ENCODE peak calls at places on chromosomes 4 and X, in four cellular contexts. One of them, this sample, is unnamed.

GRCh38 chr4:179415016-179415841 is 1973.0 kb upstream of the AGA start:
- DNase-seq in IMR-90: peak
- DNase-seq in H1: no peak
- DNase-seq in mesendoderm: no peak
- DNase-seq in this sample: no peak

GRCh38 chr4:8590546-8590880 is 2.1 kb upstream of the CPZ start:
- DNase-seq in mesendoderm: no peak
- DNase-seq in H1: no peak
- DNase-seq in IMR-90: no peak
- DNase-seq in this sample: no peak

GRCh38 chrX:77087529-77088169 is 359.5 kb upstream of the FGF16 start:
- DNase-seq in IMR-90: peak
- DNase-seq in mesendoderm: no peak
- DNase-seq in H1: no peak
- DNase-seq in this sample: no peak

GRCh38 chr4:66688674-66689073 is 856.6 kb downstream of the CENPC start:
- DNase-seq in mesendoderm: no peak
- DNase-seq in IMR-90: peak
- DNase-seq in H1: no peak
- DNase-seq in this sample: no peak

GRCh38 chr4:98283219-98284199 is 22.3 kb downstream of the RAP1GDS1 start:
- DNase-seq in H1: no peak
- DNase-seq in mesendoderm: no peak
- DNase-seq in IMR-90: peak
- DNase-seq in this sample: no peak

GRCh38 chr4:143337600-143338287 is 1.1 kb downstream of the GAB1 start:
- DNase-seq in mesendoderm: peak
- DNase-seq in IMR-90: peak
- DNase-seq in H1: no peak
- DNase-seq in this sample: peak

GRCh38 chr4:2929469-2929868 is 33.7 kb downstream of the NOP14 start:
- DNase-seq in IMR-90: no peak
- DNase-seq in H1: no peak
- DNase-seq in mesendoderm: no peak
- DNase-seq in this sample: no peak

GRCh38 chrX:118240359-118240758 is 105.5 kb upstream of the WDR44 start:
- DNase-seq in IMR-90: no peak
- DNase-seq in mesendoderm: no peak
- DNase-seq in H1: no peak
- DNase-seq in this sample: no peak

GRCh38 chr4:163755013-163755412 is 260.5 kb downstream of the TMA16 start:
- DNase-seq in IMR-90: peak
- DNase-seq in H1: no peak
- DNase-seq in mesendoderm: peak
- DNase-seq in this sample: no peak

GRCh38 chrX:133549319-133549933 is 134.1 kb upstream of the GPC4 start:
- DNase-seq in IMR-90: no peak
- DNase-seq in mesendoderm: no peak
- DNase-seq in H1: no peak
- DNase-seq in this sample: no peak
- H4K5ac ChIP-seq in IMR-90: no peak
- H4K5ac ChIP-seq in mesendoderm: no peak
- H4K5ac ChIP-seq in H1: no peak
- H4K5ac ChIP-seq in this sample: no peak

GRCh38 chrX:134324359-134324758 is 87.4 kb downstream of the CCDC160 start:
- DNase-seq in mesendoderm: no peak
- DNase-seq in IMR-90: no peak
- DNase-seq in H1: no peak
- DNase-seq in this sample: no peak
- H3K4me2 ChIP-seq in mesendoderm: no peak
- H3K4me2 ChIP-seq in IMR-90: no peak
- H3K4me2 ChIP-seq in H1: no peak
- H3K4me2 ChIP-seq in this sample: no peak

DNA sequence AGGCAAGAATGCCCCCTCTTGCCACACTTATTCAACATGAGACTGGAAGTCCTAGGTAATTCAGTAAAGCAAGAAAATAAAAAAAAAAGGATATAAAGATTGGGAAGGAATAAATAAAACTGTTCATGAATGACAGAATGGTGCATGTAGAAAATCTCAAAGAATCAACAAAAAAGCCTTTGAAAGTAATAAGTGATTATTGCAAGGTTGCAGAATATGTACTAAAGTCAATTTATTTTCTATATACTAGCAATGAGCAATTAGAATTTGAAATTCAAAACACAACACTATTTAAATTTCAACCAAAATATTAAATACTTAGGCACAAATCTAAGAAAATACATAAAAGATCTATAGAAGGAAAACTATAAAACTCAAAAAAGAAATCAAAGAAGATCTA is 58.6 kb downstream of the MAGEA10 start:
- DNase-seq in mesendoderm: no peak
- DNase-seq in IMR-90: no peak
- DNase-seq in H1: no peak
- DNase-seq in this sample: no peak
- H4K5ac ChIP-seq in mesendoderm: no peak
- H4K5ac ChIP-seq in IMR-90: no peak
- H4K5ac ChIP-seq in H1: no peak
- H4K5ac ChIP-seq in this sample: no peak

GRCh38 chrX:55759478-55759877 is 41.9 kb downstream of the RRAGB start:
- DNase-seq in mesendoderm: no peak
- DNase-seq in IMR-90: no peak
- DNase-seq in H1: no peak
- DNase-seq in this sample: no peak

GRCh38 chrX:55754861-55755294 is 37.3 kb downstream of the RRAGB start:
- DNase-seq in H1: no peak
- DNase-seq in IMR-90: no peak
- DNase-seq in mesendoderm: no peak
- DNase-seq in this sample: no peak

DNA sequence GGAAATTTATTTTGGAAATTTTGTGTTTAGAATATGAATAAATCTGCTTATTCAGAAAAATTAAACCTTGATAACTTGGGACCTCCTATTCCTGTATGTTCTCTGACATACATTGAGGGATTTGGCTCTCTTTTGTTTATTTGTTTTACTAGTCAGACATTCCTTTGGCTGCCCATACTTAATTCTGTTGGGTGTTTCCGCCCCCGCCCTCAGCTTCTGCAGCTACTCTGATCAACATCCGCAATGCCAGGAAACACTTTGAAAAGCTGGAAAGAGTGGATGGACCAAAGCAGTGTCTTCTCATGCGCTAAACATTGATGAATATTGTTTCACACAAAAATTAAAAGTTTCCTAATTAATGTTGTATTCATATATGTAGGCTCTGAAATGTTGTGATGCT is 40.5 kb downstream of the RRAGB start:
- DNase-seq in IMR-90: peak
- DNase-seq in H1: no peak
- DNase-seq in mesendoderm: no peak
- DNase-seq in this sample: no peak
- H3K4me2 ChIP-seq in IMR-90: no peak
- H3K4me2 ChIP-seq in H1: no peak
- H3K4me2 ChIP-seq in mesendoderm: no peak
- H3K4me2 ChIP-seq in this sample: no peak

GRCh38 chr4:55939437-55939836 is 9.3 kb upstream of the CEP135 start:
- DNase-seq in H1: no peak
- DNase-seq in IMR-90: no peak
- DNase-seq in mesendoderm: no peak
- DNase-seq in this sample: no peak
- H4K5ac ChIP-seq in H1: no peak
- H4K5ac ChIP-seq in IMR-90: no peak
- H4K5ac ChIP-seq in mesendoderm: no peak
- H4K5ac ChIP-seq in this sample: no peak

GRCh38 chr4:110120506-110120905 is 77.9 kb downstream of the ELOVL6 start:
- DNase-seq in H1: no peak
- DNase-seq in IMR-90: no peak
- DNase-seq in mesendoderm: peak
- DNase-seq in this sample: no peak
- H3K4me2 ChIP-seq in H1: no peak
- H3K4me2 ChIP-seq in IMR-90: no peak
- H3K4me2 ChIP-seq in mesendoderm: no peak
- H3K4me2 ChIP-seq in this sample: no peak